ENCODE peak calls at places on chromosomes 5 and 9, in eight cellular contexts. W is activated naive CD4-positive, alpha-beta T cell treated with Interleukin-2 at 50 U/mL for 16 hours; L is NCI-H1105; H is NCI-H1092; R is stimulated activated CD4-positive, alpha-beta T cell treated with anti-CD3 and anti-CD28 coated beads, TNF-alpha, amount 100 ng/mL, for 1 hour; N is NCI-H82; J is DMS153; D is cardiac septum. X is an unnamed sample.

GRCh38 chr5:80921026-80921425 is 39.1 kb upstream of the RASGRF2 start:
- DNase-seq in L (no peak), N (no peak), R (no peak), W (no peak), J (no peak), H (no peak), D (no peak), X (no peak)

GRCh38 chr5:33334829-33335228 is 105.9 kb upstream of the TARS1 start:
- DNase-seq in D (no peak), N (no peak), H (no peak), W (no peak), R (no peak), L (no peak), J (no peak), X (no peak)

GRCh38 chr5:172173771-172174170 is 14.3 kb downstream of the STK10 start:
- DNase-seq in H (no peak), D (peak; percentile 92), N (no peak), L (no peak), J (no peak), W (peak; percentile 83), R (no peak), X (no peak)

GRCh38 chr9:129823934-129824601 is at the start of gene TOR1A:
- DNase-seq in H (peak; percentile 90), R (peak; percentile 75), J (peak; percentile 94), N (peak; percentile 96), L (peak; percentile 92), W (peak; percentile 95), D (peak; percentile 98), X (peak; percentile 88)

GRCh38 chr9:36940881-36941280 is 93.2 kb downstream of the PAX5 start:
- DNase-seq in J (no peak), W (no peak), D (no peak), L (no peak), N (peak; percentile 84), R (no peak), H (no peak), X (no peak)

GRCh38 chr5:154625031-154625430 is 130.1 kb upstream of the LARP1 start:
- DNase-seq in D (no peak), L (no peak), J (no peak), R (no peak), N (no peak), W (no peak), H (no peak), X (no peak)

GRCh38 chr5:132001647-132002561 is 9.6 kb downstream of the ACSL6 start:
- DNase-seq in H (no peak), R (no peak), L (no peak), W (no peak), N (no peak), J (no peak), D (peak; percentile 82), X (no peak)

GRCh38 chr9:113879906-113880305 is 3.8 kb downstream of the ZNF618 start:
- DNase-seq in N (no peak), H (no peak), L (no peak), W (no peak), R (no peak), D (no peak), J (no peak), X (no peak)

GRCh38 chr5:95959964-95960801 is 1.5 kb downstream of the ELL2 start:
- DNase-seq in W (no peak), D (no peak), J (no peak), H (no peak), R (no peak), L (no peak), N (peak; percentile 16), X (no peak)

GRCh38 chr5:120932480-120932879 is 468.4 kb downstream of the PRR16 start:
- DNase-seq in H (no peak), R (no peak), W (no peak), L (no peak), D (no peak), J (no peak), N (no peak), X (no peak)

GRCh38 chr5:75355236-75355635 is 18.2 kb downstream of the HMGCR start:
- DNase-seq in J (no peak), H (no peak), L (no peak), W (no peak), N (no peak), D (no peak), R (no peak), X (no peak)

GRCh38 chr9:97737429-97737828 is 40.3 kb upstream of the XPA start:
- DNase-seq in R (no peak), J (no peak), D (no peak), W (no peak), N (peak; percentile 82), L (no peak), H (no peak), X (no peak)

GRCh38 chr5:138702166-138702826 is 50.9 kb upstream of the CTNNA1 start:
- DNase-seq in D (no peak), R (no peak), J (no peak), W (no peak), L (no peak), N (peak; percentile 64), H (no peak), X (no peak)

GRCh38 chr5:60492958-60493357 is 207.0 kb downstream of the DEPDC1B start:
- DNase-seq in L (no peak), R (no peak), H (no peak), N (no peak), D (no peak), J (no peak), W (no peak), X (no peak)

GRCh38 chr5:78467744-78468357 is 107.4 kb downstream of the SCAMP1 start:
- DNase-seq in H (no peak), L (no peak), W (no peak), R (no peak), J (no peak), N (peak; percentile 44), D (no peak), X (no peak)

GRCh38 chr9:121213136-121213806 is 11.6 kb upstream of the RAB14 start:
- DNase-seq in J (peak; percentile 87), D (peak; percentile 90), H (peak; percentile 80), L (peak; percentile 79), W (peak; percentile 70), R (peak; percentile 10), N (peak; percentile 91), X (peak; percentile 61)

GRCh38 chr9:121156263-121156731 is 45.4 kb downstream of the RAB14 start:
- DNase-seq in R (no peak), D (no peak), H (no peak), L (no peak), J (no peak), W (no peak), N (no peak), X (no peak)

GRCh38 chr5:180491496-180491895 is 2.7 kb upstream of the CNOT6 start:
- DNase-seq in J (no peak), W (no peak), N (peak; percentile 15), L (no peak), R (no peak), H (no peak), D (no peak), X (no peak)

X was measured in NCI-H2107.